ENCODE peak calls at places on chromosomes 2 and 18, in five cellular contexts. T is NCI-H345; D is progenitor cell of endocrine pancreas; X is activated naive CD4-positive, alpha-beta T cell treated with anti-CD3 and anti-CD28 coated beads, Interleukin-2, amount 10 ng/mL, durations not matched to agents 7 days and 5 days; Z is RWPE1. N is an unnamed sample.

GRCh38 chr2:12855508-12855907 is 138.8 kb downstream of the TRIB2 start:
- DNase-seq in Z (no peak), X (no peak), D (no peak), T (no peak), N (no peak)

GRCh38 chr18:55552498-55553189 is 35.3 kb downstream of the TCF4 start:
- DNase-seq in X (no peak), T (peak), Z (no peak), D (no peak), N (no peak)

GRCh38 chr2:150162241-150162942 is 325.1 kb downstream of the RND3 start:
- DNase-seq in T (no peak), Z (no peak), D (no peak), X (no peak), N (peak)

GRCh38 chr18:11955299-11956029 is 25.8 kb upstream of the IMPA2 start:
- DNase-seq in Z (peak), D (no peak), X (no peak), T (no peak), N (no peak)

GRCh38 chr2:38708900-38709321 is 42.2 kb downstream of the SRSF7 start:
- DNase-seq in D (no peak), X (peak), Z (no peak), T (no peak), N (no peak)

GRCh38 chr2:70328921-70329561 is 27.2 kb upstream of the FAM136A start:
- DNase-seq in X (no peak), Z (peak), D (no peak), T (peak), N (peak)

GRCh38 chr18:9475643-9476580 is 599 bp downstream of the RALBP1 start:
- DNase-seq in T (no peak), X (peak), D (no peak), Z (peak), N (no peak)

GRCh38 chr18:44392933-44393332 is 287.8 kb upstream of the SETBP1 start:
- DNase-seq in T (no peak), D (no peak), X (no peak), Z (no peak), N (no peak)

GRCh38 chr18:48455555-48456478 is 46.6 kb upstream of the ZBTB7C start:
- DNase-seq in Z (no peak), X (peak), T (no peak), D (no peak), N (no peak)

GRCh38 chr2:151040036-151040435 is 221.6 kb downstream of the RBM43 start:
- DNase-seq in D (no peak), X (no peak), Z (peak), T (no peak), N (no peak)

GRCh38 chr2:25042321-25043240 is 705 bp downstream of the EFR3B start:
- DNase-seq in X (peak), D (no peak), Z (no peak), T (peak), N (no peak)

N was measured in DMS153.